ENCODE peak calls at places on chromosomes 7 and 10, in four cellular contexts. R is hepatocyte, N is MM.1S, X is fibroblast of lung. H is an unnamed sample.

GRCh38 chr7:98628916-98629525 is 11.9 kb downstream of the NPTX2 start:
- DNase-seq in X (no peak), N (no peak), R (peak; percentile 18), H (no peak)

GRCh38 chr7:30237271-30237695 is 47.1 kb upstream of the ZNRF2 start:
- DNase-seq in R (no peak), N (peak; percentile 98), X (no peak), H (no peak)

GRCh38 chr7:96097802-96098201 is 224.1 kb downstream of the SLC25A13 start:
- DNase-seq in X (peak; percentile 83), R (no peak), N (no peak), H (no peak)

GRCh38 chr10:31204090-31204489 is 114.9 kb upstream of the ZEB1 start:
- DNase-seq in R (no peak), N (no peak), X (peak; percentile 69), H (no peak)

GRCh38 chr7:128194533-128195282 is 46.4 kb upstream of the LEP start:
- DNase-seq in R (no peak), N (no peak), X (no peak), H (no peak)

GRCh38 chr7:101363734-101364374 is 1.2 kb downstream of the COL26A1 start:
- DNase-seq in N (peak; percentile 57), R (peak; percentile 89), X (peak; percentile 64), H (peak; percentile 2)

GRCh38 chr7:41046221-41046761 is 656.6 kb downstream of the INHBA start:
- DNase-seq in X (peak; percentile 58), R (no peak), N (no peak), H (no peak)

GRCh38 chr7:155371884-155372781 is 74.5 kb downstream of the INSIG1 start:
- DNase-seq in N (peak; percentile 36), R (peak; percentile 51), X (no peak), H (no peak)

GRCh38 chr10:100509241-100509640 is 10.4 kb downstream of the SEC31B start:
- DNase-seq in N (no peak), X (no peak), R (no peak), H (no peak)

GRCh38 chr10:123241391-123242141 is 87.4 kb downstream of the BUB3 start:
- DNase-seq in R (no peak), X (no peak), N (no peak), H (no peak)

GRCh38 chr7:46385662-46386309 is 464.7 kb upstream of the IGFBP3 start:
- DNase-seq in R (no peak), N (no peak), X (peak; percentile 95), H (no peak)

GRCh38 chr7:126462405-126462804 is 790.3 kb downstream of the GRM8 start:
- DNase-seq in X (no peak), R (no peak), N (no peak), H (no peak)

GRCh38 chr10:51700228-51700835 is 937 bp upstream of the CSTF2T start:
- DNase-seq in X (peak; percentile 12), N (peak; percentile 7), R (peak; percentile 55), H (no peak)

GRCh38 chr10:70271996-70272924 is 11.5 kb downstream of the NPFFR1 start:
- DNase-seq in X (no peak), N (no peak), R (no peak), H (no peak)

GRCh38 chr7:28176174-28176573 is 4.4 kb downstream of the JAZF1 start:
- DNase-seq in N (no peak), X (no peak), R (no peak), H (no peak)

GRCh38 chr10:123157210-123157609 is 3.0 kb downstream of the BUB3 start:
- DNase-seq in N (no peak), X (peak; percentile 40), R (peak; percentile 32), H (no peak)

GRCh38 chr10:119687192-119688032 is 36.2 kb downstream of the BAG3 start:
- DNase-seq in N (no peak), R (peak; percentile 33), X (no peak), H (no peak)

GRCh38 chr10:79135790-79136189 is 67.0 kb downstream of the ZMIZ1 start:
- DNase-seq in N (no peak), X (no peak), R (no peak), H (no peak)

GRCh38 chr7:37732253-37732652 is 48.7 kb downstream of the GPR141 start:
- DNase-seq in N (peak; percentile 57), R (peak; percentile 66), X (peak; percentile 24), H (no peak)

GRCh38 chr7:150968056-150968455 is 10.1 kb downstream of the KCNH2 start:
- DNase-seq in X (no peak), N (no peak), R (no peak), H (no peak)

GRCh38 chr10:74738985-74739567 is 87.3 kb upstream of the KAT6B start:
- DNase-seq in X (peak; percentile 21), R (no peak), N (peak; percentile 97), H (no peak)

GRCh38 chr7:84113286-84113685 is 81.3 kb downstream of the SEMA3A start:
- DNase-seq in R (no peak), N (no peak), X (no peak), H (no peak)

GRCh38 chr10:78250313-78251040 is 216.8 kb downstream of the RPS24 start:
- DNase-seq in R (no peak), N (no peak), X (no peak), H (no peak)

GRCh38 chr10:94212876-94213595 is 149.7 kb downstream of the NOC3L start:
- DNase-seq in X (peak; percentile 63), N (no peak), R (peak; percentile 60), H (no peak)

GRCh38 chr10:102367441-102367840 is 28.1 kb upstream of the NFKB2 start:
- DNase-seq in N (no peak), X (no peak), R (no peak), H (no peak)

GRCh38 chr10:36531621-36532020 is 593.8 kb upstream of the ANKRD30A start:
- DNase-seq in R (no peak), X (no peak), N (no peak), H (peak; percentile 66)

GRCh38 chr10:131274883-131275282 is 36.6 kb downstream of the TCERG1L start:
- DNase-seq in R (no peak), X (no peak), N (no peak), H (no peak)

GRCh38 chr10:43354879-43355380 is 16.5 kb upstream of the FXYD4 start:
- DNase-seq in X (no peak), N (no peak), R (no peak), H (no peak)

GRCh38 chr7:151010307-151011096 is 13.8 kb downstream of the ATG9B start:
- DNase-seq in N (no peak), X (no peak), R (peak; percentile 72), H (no peak)

GRCh38 chr7:155591055-155591750 is 44.8 kb upstream of the CNPY1 start:
- DNase-seq in N (no peak), R (peak; percentile 55), X (no peak), H (no peak)

GRCh38 chr7:156950381-156950858 is 908 bp downstream of the NOM1 start:
- DNase-seq in R (no peak), X (no peak), N (no peak), H (no peak)

GRCh38 chr10:11046766-11047165 is 29.1 kb downstream of the CELF2 start:
- DNase-seq in R (no peak), X (no peak), N (no peak), H (no peak)

GRCh38 chr7:155404976-155405375 is 53.0 kb upstream of the EN2 start:
- DNase-seq in N (no peak), X (no peak), R (no peak), H (no peak)

GRCh38 chr10:36171546-36171945 is 529.5 kb upstream of the FZD8 start:
- DNase-seq in X (no peak), N (no peak), R (peak; percentile 8), H (no peak)

GRCh38 chr7:127252380-127252718 is 392 bp downstream of the GRM8 start:
- DNase-seq in R (no peak), N (no peak), X (no peak), H (no peak)

GRCh38 chr10:72954596-72955569 is at the start of gene PLA2G12B:
- DNase-seq in R (peak; percentile 81), N (no peak), X (no peak), H (no peak)

GRCh38 chr7:139697031-139697430 is 80.8 kb downstream of the HIPK2 start:
- DNase-seq in N (no peak), X (no peak), R (no peak), H (no peak)
- H4K20me1 ChIP-seq in N (no peaks in the 10 kb centered on the region), X (no peaks in the 10 kb centered on the region), R (peaks cover 29% of the 10 kb centered on the region), H (no peaks in the 10 kb centered on the region)

GRCh38 chr7:90772410-90772809 is 176.3 kb downstream of the CDK14 start:
- DNase-seq in X (no peak), N (peak; percentile 11), R (no peak), H (no peak)
- H3K9me3 ChIP-seq in X (no peaks in the 10 kb centered on the region), N (no peaks in the 10 kb centered on the region), R (no peaks in the 10 kb centered on the region), H (no peaks in the 10 kb centered on the region)

DNA sequence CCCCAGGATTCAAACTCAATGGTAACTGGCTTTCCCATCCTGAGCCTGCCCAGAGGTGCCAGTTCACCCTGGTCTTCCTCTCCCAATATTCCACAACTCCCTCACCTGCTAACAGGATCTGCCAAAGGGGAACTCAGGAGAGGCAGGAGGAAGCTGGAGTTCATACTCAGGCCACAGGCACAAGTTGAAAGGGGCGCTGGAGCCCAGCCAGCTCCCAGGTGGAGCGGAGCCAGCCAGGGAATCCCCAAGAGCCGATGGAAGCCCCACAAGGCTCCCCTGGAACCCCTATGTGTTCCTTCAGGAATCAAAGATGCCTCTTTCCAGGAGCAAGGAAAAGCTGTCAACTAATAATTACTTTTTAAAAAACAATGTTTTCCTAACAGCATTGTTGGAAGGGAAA is 63.5 kb downstream of the SH3PXD2A start:
- DNase-seq in N (no peak), R (no peak), X (no peak), H (no peak)
- H4K20me1 ChIP-seq in N (no peaks in the 10 kb centered on the region), R (no peaks in the 10 kb centered on the region), X (no peaks in the 10 kb centered on the region), H (peaks cover 6% of the 10 kb centered on the region)

DNA sequence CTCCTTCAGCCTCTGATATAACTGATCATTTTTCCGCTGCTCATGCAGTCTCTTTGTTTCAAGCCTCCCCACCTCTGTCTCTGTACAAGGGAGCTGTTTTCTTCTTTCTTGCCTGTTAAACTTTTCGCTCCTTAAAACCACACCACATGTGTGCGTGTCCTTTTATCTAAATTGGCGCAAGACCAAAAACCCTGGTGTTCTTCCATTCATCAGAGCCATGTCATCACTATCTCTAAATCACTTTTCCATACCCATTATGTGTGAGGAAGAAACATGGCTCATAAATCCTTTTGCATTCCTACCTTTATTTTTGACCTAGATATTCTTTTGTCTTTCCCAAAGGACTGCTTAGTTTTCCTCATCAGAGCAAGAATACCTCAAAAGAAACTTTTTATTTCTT is 239.0 kb upstream of the IMMP2L start:
- DNase-seq in N (no peak), X (no peak), R (no peak), H (no peak)
- H3K9me3 ChIP-seq in N (no peaks in the 10 kb centered on the region), X (peaks cover 2% of the 10 kb centered on the region), R (peaks cover 19% of the 10 kb centered on the region), H (peaks cover 5% of the 10 kb centered on the region)

DNA sequence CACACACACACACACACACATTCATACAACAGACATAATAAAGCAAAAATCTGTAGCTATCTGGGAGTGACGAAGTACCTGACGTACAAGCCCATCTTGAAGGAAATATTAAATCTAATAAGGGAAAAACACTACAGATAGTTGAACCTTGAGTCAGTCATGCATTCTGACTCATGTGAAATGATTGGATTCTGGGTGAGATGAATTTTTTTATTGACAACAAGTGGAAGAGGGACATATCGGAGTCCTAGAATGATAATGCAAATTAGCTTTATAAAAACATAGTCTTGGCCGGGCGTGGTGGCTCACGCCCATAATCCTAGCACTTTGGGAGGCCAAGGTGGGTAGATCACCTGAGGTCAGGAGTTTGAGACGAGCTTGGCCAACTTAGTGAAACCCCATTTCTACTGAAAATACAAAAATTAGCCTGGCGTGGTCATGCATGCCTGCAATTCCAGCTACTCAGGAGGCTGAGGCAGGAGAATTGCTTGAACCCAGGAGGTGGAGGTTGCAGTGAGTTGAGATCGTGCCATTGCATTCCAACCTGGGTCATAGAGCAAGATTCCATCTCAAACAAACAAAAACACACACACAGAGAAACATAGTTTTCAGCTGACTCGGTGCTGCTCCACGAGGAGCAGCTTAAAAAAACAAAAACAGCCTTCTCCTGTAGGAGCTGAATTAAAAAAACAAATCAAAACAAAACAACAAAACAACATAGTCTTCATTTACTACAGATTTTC is 154.4 kb upstream of the MKLN1 start:
- DNase-seq in X (no peak), R (no peak), N (no peak), H (no peak)
- H4K20me1 ChIP-seq in X (no peaks in the 10 kb centered on the region), R (no peaks in the 10 kb centered on the region), N (no peaks in the 10 kb centered on the region), H (no peaks in the 10 kb centered on the region)

H was measured in keratinocyte.